ENCODE peak calls at places on chromosomes 2 and 18, in five cellular contexts. One of them, this sample, is unnamed.

GRCh38 chr18:74370163-74370562 is 54.5 kb downstream of the C18orf63 start:
- DNase-seq in sigmoid colon: no peak
- DNase-seq in GM12891: no peak
- DNase-seq in GM12892: no peak
- DNase-seq in K562: no peak
- DNase-seq in this sample: no peak

GRCh38 chr2:148888003-148888501 is 13.0 kb downstream of the KIF5C start:
- DNase-seq in GM12891: no peak
- DNase-seq in GM12892: peak
- DNase-seq in sigmoid colon: no peak
- DNase-seq in K562: no peak
- DNase-seq in this sample: no peak

GRCh38 chr2:159379181-159379580 is 92.7 kb upstream of the WDSUB1 start:
- DNase-seq in GM12892: no peak
- DNase-seq in GM12891: no peak
- DNase-seq in K562: no peak
- DNase-seq in sigmoid colon: no peak
- DNase-seq in this sample: no peak

GRCh38 chr2:64517511-64517884 is 6.6 kb upstream of the AFTPH start:
- DNase-seq in GM12891: no peak
- DNase-seq in GM12892: no peak
- DNase-seq in sigmoid colon: no peak
- DNase-seq in K562: no peak
- DNase-seq in this sample: no peak

GRCh38 chr2:14134737-14135136 is 497.8 kb upstream of the LRATD1 start:
- DNase-seq in sigmoid colon: no peak
- DNase-seq in GM12891: no peak
- DNase-seq in K562: no peak
- DNase-seq in GM12892: no peak
- DNase-seq in this sample: no peak

GRCh38 chr2:134863446-134863845 is 25.0 kb downstream of the ACMSD start:
- DNase-seq in sigmoid colon: no peak
- DNase-seq in K562: no peak
- DNase-seq in GM12892: no peak
- DNase-seq in GM12891: no peak
- DNase-seq in this sample: no peak

GRCh38 chr2:200319587-200320337 is 13.3 kb downstream of the SPATS2L start:
- DNase-seq in GM12891: no peak
- DNase-seq in K562: no peak
- DNase-seq in GM12892: no peak
- DNase-seq in sigmoid colon: no peak
- DNase-seq in this sample: no peak

GRCh38 chr18:74942319-74942910 is 266.5 kb downstream of the PTGR3 start:
- DNase-seq in sigmoid colon: no peak
- DNase-seq in K562: no peak
- DNase-seq in GM12892: no peak
- DNase-seq in GM12891: no peak
- DNase-seq in this sample: no peak

GRCh38 chr2:107681946-107682345 is 144.7 kb upstream of the RGPD4 start:
- DNase-seq in K562: no peak
- DNase-seq in GM12892: no peak
- DNase-seq in sigmoid colon: no peak
- DNase-seq in GM12891: no peak
- DNase-seq in this sample: no peak

GRCh38 chr2:229003256-229003655 is 267.8 kb downstream of the PID1 start:
- DNase-seq in sigmoid colon: no peak
- DNase-seq in GM12892: no peak
- DNase-seq in K562: no peak
- DNase-seq in GM12891: no peak
- DNase-seq in this sample: no peak

GRCh38 chr2:15711126-15711860 is 119.6 kb downstream of the DDX1 start:
- DNase-seq in sigmoid colon: no peak
- DNase-seq in GM12892: no peak
- DNase-seq in GM12891: no peak
- DNase-seq in K562: no peak
- DNase-seq in this sample: no peak

GRCh38 chr2:195482050-195482449 is 175.0 kb upstream of the SLC39A10 start:
- DNase-seq in GM12892: no peak
- DNase-seq in GM12891: no peak
- DNase-seq in K562: no peak
- DNase-seq in sigmoid colon: no peak
- DNase-seq in this sample: no peak

DNA sequence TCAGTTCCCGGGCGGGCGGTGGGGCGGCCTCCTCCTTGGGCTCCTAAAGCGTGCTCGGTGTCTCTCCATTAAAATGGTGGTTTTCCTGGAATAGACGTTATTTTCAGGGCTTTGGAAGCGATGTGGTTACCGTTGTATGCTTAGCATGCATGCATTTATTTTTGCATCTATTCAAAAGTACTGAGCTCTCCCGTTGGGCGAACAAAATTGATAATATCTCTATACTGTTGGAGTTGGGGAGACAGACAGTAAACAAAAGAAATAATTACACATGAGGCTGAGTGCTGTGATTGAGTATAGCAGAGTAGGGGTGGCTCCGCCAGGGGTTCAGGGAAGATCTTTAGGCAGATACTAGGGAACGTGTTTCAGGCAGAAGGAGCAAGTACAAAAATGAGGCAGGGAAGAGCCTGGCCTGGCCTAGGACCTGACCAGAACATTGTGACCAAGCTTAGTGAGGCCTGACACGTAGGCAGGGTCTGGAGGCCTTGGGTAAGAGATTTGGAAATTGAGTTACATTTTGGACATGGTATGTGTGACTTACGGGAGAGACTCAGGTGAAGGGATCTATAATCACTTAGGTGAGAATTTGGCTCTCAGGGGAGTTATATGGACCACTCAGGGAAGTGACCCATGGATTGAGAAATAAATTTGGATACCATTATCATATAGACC is 674 bp downstream of the NCAPH start:
- DNase-seq in GM12891: no peak
- DNase-seq in sigmoid colon: no peak
- DNase-seq in GM12892: no peak
- DNase-seq in K562: peak
- DNase-seq in this sample: no peak
- TF ChIP-seq POLR2A in GM12891: no peak
- TF ChIP-seq POLR2A in sigmoid colon: peak
- TF ChIP-seq POLR2A in GM12892: peak
- TF ChIP-seq POLR2A in K562: peak
- TF ChIP-seq POLR2A in this sample: no peak

DNA sequence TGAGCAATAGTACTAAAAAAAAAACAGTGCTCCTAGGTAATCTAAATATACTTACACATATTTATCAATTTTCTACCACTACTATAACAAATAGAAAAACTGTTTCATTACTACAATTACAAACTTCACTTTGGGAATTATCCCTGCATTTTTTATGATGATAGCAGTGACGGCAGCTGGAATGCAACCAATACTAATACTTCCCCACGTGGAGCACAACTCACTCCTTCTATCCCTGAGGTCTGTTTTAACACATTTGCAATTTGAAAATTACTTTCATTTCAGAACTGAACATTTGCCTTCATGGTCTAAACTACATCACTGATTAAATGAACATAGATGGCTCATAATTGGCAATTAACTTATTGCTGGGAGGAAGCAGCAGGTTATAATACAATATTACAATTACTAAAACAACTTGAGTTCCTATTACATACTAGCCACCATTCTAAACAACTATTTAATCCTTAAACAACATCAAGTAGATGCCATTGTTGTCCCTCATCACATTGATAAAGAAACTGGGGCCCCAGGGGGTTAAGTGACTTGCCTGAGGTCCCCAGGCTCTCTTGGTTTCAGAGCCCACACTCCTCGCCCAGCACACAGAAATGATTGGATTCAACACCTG is 6.4 kb downstream of the COLEC12 start:
- DNase-seq in GM12892: no peak
- DNase-seq in K562: no peak
- DNase-seq in sigmoid colon: no peak
- DNase-seq in GM12891: no peak
- DNase-seq in this sample: no peak
- TF ChIP-seq POLR2AphosphoS5 in GM12892: no peak
- TF ChIP-seq POLR2AphosphoS5 in K562: no peak
- TF ChIP-seq POLR2AphosphoS5 in sigmoid colon: no peak
- TF ChIP-seq POLR2AphosphoS5 in GM12891: no peak
- TF ChIP-seq POLR2AphosphoS5 in this sample: no peak

DNA sequence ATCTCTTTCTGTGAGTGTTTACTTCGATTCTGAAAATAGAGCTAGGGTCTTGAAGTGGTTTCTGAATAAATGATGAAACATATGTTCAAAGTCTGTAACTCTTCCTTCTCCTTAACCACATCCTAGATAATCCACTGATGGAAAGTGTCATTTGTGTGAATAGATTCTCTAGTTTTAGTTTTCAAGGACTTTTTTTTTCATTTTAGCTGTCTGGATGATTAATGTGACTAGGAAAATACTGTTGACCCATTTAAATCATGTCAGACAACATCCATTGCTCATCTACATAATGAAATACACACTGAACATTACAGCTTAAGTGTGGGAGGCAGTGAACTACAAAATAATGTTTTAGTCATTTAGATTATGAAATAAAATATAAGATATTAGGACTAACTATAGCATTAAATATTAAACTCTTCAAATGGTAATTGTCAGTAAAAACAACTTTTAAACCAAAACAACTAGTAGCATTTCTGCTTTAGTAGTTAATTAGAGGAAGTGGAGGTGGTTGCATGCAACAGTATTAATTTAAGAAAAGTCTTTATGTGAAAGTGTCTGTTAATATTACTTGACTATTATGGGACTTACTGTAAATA is 39.1 kb upstream of the DLX1 start:
- DNase-seq in K562: no peak
- DNase-seq in GM12891: no peak
- DNase-seq in GM12892: no peak
- DNase-seq in sigmoid colon: no peak
- DNase-seq in this sample: no peak
- TF ChIP-seq POLR2A in K562: no peak
- TF ChIP-seq POLR2A in GM12891: no peak
- TF ChIP-seq POLR2A in GM12892: no peak
- TF ChIP-seq POLR2A in sigmoid colon: no peak
- TF ChIP-seq POLR2A in this sample: no peak

GRCh38 chr2:215537621-215538020 is 101.8 kb upstream of the FN1 start:
- DNase-seq in GM12892: no peak
- DNase-seq in K562: no peak
- DNase-seq in GM12891: no peak
- DNase-seq in sigmoid colon: no peak
- DNase-seq in this sample: no peak

GRCh38 chr2:215535726-215536125 is 99.9 kb upstream of the FN1 start:
- DNase-seq in sigmoid colon: no peak
- DNase-seq in GM12891: no peak
- DNase-seq in K562: no peak
- DNase-seq in GM12892: no peak
- DNase-seq in this sample: no peak

GRCh38 chr2:215532844-215533243 is 97.0 kb upstream of the FN1 start:
- DNase-seq in sigmoid colon: no peak
- DNase-seq in GM12891: no peak
- DNase-seq in K562: no peak
- DNase-seq in GM12892: no peak
- DNase-seq in this sample: no peak

GRCh38 chr2:215535125-215535668 is 99.3 kb upstream of the FN1 start:
- DNase-seq in GM12891: no peak
- DNase-seq in K562: no peak
- DNase-seq in sigmoid colon: no peak
- DNase-seq in GM12892: no peak
- DNase-seq in this sample: no peak

GRCh38 chr2:215536476-215536875 is 100.6 kb upstream of the FN1 start:
- DNase-seq in GM12891: no peak
- DNase-seq in sigmoid colon: no peak
- DNase-seq in GM12892: no peak
- DNase-seq in K562: no peak
- DNase-seq in this sample: no peak
- TF ChIP-seq POLR2AphosphoS5 in GM12891: no peak
- TF ChIP-seq POLR2AphosphoS5 in sigmoid colon: no peak
- TF ChIP-seq POLR2AphosphoS5 in GM12892: no peak
- TF ChIP-seq POLR2AphosphoS5 in K562: no peak
- TF ChIP-seq POLR2AphosphoS5 in this sample: no peak

GRCh38 chr2:27494944-27495554 is at the start of gene FNDC4:
- DNase-seq in sigmoid colon: peak
- DNase-seq in GM12891: no peak
- DNase-seq in GM12892: no peak
- DNase-seq in K562: peak
- DNase-seq in this sample: no peak
- TF ChIP-seq POLR2A in sigmoid colon: no peak
- TF ChIP-seq POLR2A in GM12891: no peak
- TF ChIP-seq POLR2A in GM12892: no peak
- TF ChIP-seq POLR2A in K562: no peak
- TF ChIP-seq POLR2A in this sample: no peak

GRCh38 chr2:233491326-233491725 is 75.3 kb downstream of the USP40 start:
- DNase-seq in GM12891: no peak
- DNase-seq in GM12892: no peak
- DNase-seq in sigmoid colon: no peak
- DNase-seq in K562: no peak
- DNase-seq in this sample: no peak
- TF ChIP-seq POLR2AphosphoS5 in GM12891: no peak
- TF ChIP-seq POLR2AphosphoS5 in GM12892: no peak
- TF ChIP-seq POLR2AphosphoS5 in sigmoid colon: no peak
- TF ChIP-seq POLR2AphosphoS5 in K562: no peak
- TF ChIP-seq POLR2AphosphoS5 in this sample: no peak

GRCh38 chr18:48896875-48897511 is 53.8 kb downstream of the SMAD7 start:
- DNase-seq in sigmoid colon: peak
- DNase-seq in GM12892: no peak
- DNase-seq in GM12891: peak
- DNase-seq in K562: peak
- DNase-seq in this sample: peak
- TF ChIP-seq POLR2A in sigmoid colon: no peak
- TF ChIP-seq POLR2A in GM12892: peak
- TF ChIP-seq POLR2A in GM12891: no peak
- TF ChIP-seq POLR2A in K562: no peak
- TF ChIP-seq POLR2A in this sample: no peak

DNA sequence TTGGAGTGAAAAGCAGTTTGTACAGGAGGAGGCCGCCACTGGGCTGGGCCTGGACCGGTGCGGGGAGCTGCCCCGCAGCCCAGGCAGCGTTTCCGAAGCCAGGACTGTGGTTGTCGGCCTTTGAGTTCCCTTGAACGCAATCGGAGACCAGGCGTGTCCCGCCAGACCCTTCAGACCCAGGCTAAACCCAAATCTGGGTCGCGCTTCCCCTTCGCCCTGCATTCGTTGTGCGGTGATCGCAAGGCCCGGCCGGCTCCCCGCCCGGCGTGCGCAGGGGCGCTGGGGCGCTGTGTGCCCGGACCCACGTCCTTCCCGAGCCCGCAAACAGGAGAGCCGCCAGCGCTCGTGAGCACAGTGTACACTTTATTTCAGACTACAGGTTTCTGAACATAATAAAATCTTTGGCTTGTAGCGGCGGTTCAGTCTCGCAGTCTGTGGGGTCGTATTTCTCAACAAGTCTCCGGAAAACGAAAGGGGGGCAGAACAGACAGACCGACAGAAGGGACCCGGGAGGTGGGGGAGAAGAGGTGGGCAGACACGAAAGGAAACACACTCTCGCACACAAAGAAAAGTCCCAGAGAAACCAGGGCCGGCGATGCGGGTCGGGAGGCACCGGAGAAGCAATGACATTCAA is 5.5 kb downstream of the EN1 start:
- DNase-seq in GM12891: no peak
- DNase-seq in GM12892: no peak
- DNase-seq in K562: no peak
- DNase-seq in sigmoid colon: no peak
- DNase-seq in this sample: no peak
- TF ChIP-seq POLR2AphosphoS5 in GM12891: no peak
- TF ChIP-seq POLR2AphosphoS5 in GM12892: no peak
- TF ChIP-seq POLR2AphosphoS5 in K562: no peak
- TF ChIP-seq POLR2AphosphoS5 in sigmoid colon: no peak
- TF ChIP-seq POLR2AphosphoS5 in this sample: no peak

This sample was measured in breast epithelium.